ENCODE peak calls at places on chromosomes 6 and 20, in five cellular contexts. E is ovary, Q is AG09309, D is BJ, K is tibial nerve. M is an unnamed sample.

GRCh38 chr20:22491188-22491500 is 93.2 kb downstream of the FOXA2 start:
- DNase-seq in E (no peak), Q (no peak), D (no peak), K (no peak), M (no peak)

GRCh38 chr20:14337400-14338171 is at the start of gene FLRT3:
- DNase-seq in E (peak), Q (peak), D (peak), K (peak), M (peak)

GRCh38 chr6:2147737-2148448 is 97.5 kb downstream of the GMDS start:
- DNase-seq in E (no peak), Q (no peak), D (peak), K (no peak), M (no peak)

GRCh38 chr6:69279805-69280204 is 517.0 kb downstream of the LMBRD1 start:
- DNase-seq in E (no peak), Q (no peak), D (no peak), K (no peak), M (peak)

GRCh38 chr20:53642196-53643030 is 48.8 kb upstream of the ZNF217 start:
- DNase-seq in E (no peak), Q (no peak), D (peak), K (peak), M (no peak)

GRCh38 chr20:49890651-49891361 is 24.5 kb downstream of the SPATA2 start:
- DNase-seq in E (peak), Q (no peak), D (no peak), K (no peak), M (no peak)

GRCh38 chr6:63578757-63579156 is 6.5 kb downstream of the LOC128125822 start:
- DNase-seq in E (no peak), Q (no peak), D (no peak), K (no peak), M (no peak)

GRCh38 chr6:170405311-170405975 is 98.9 kb downstream of the FAM120B start:
- DNase-seq in E (no peak), Q (peak), D (peak), K (no peak), M (peak)

GRCh38 chr6:162344935-162345599 is 382.5 kb downstream of the PRKN start:
- DNase-seq in E (no peak), Q (no peak), D (no peak), K (no peak), M (no peak)

GRCh38 chr6:30889921-30890645 is 5.8 kb downstream of the DDR1 start:
- DNase-seq in E (no peak), Q (no peak), D (no peak), K (no peak), M (no peak)

GRCh38 chr6:45424628-45424955 is 46.9 kb upstream of the SUPT3H start:
- DNase-seq in E (no peak), Q (no peak), D (no peak), K (no peak), M (no peak)

GRCh38 chr6:127869772-127870404 is 31.0 kb downstream of the THEMIS start:
- DNase-seq in E (no peak), Q (no peak), D (no peak), K (no peak), M (no peak)
- H3K4me3 ChIP-seq in E (no peak), Q (no peak), D (no peak), K (no peak), M (no peak)

GRCh38 chr6:65259982-65260381 is 447.0 kb downstream of the EYS start:
- DNase-seq in E (no peak), Q (no peak), D (no peak), K (no peak), M (no peak)

GRCh38 chr6:65259080-65259479 is 447.9 kb downstream of the EYS start:
- DNase-seq in E (no peak), Q (no peak), D (no peak), K (no peak), M (peak)
- TF ChIP-seq CTCF in E (no peak), Q (no peak), D (no peak), K (no peak), M (peak)

DNA sequence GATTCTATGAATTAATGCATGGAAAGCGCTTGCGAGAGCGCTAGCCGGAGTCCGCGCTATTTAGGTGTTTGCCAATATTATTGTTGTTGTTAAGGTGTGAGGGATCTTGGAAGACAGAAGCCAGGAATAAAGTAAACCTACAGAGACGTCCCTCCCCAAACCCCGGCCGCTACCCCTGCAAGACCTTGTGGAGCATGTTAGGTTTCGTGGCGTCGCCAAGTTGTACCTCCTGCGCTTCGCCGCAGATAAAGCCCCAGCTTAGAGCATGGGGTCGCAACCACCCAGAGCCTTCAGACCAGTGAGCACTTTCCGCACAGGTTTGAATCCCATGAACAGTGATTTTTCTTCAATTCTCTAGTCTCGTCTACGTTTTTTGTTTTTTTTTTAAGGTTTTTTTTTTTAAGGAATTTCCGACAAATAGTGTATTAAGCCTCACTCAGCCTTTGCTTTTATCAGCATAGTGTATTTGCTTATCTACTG is 16.9 kb upstream of the ZSCAN9 start:
- DNase-seq in E (no peak), Q (no peak), D (no peak), K (no peak), M (no peak)
- H3K4me3 ChIP-seq in E (no peak), Q (peak), D (peak), K (peak), M (peak)

DNA sequence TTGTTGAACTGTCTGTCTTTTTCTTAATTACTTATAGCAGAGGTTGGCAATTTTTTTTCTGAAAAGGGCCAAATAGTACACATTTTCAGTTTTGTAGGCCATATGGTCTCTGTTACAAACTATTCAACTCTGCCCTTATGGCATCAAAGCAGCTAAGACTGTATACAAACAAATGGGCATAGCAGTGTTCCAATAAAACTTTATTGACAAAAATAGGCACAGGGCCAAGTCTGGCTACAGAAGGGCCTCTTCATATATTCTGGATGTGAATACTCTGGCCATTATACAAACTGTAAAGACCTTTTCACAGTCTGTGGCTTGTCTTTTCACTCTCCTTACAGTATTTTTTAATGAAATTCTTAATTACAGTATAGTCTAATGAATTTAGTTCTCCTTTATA is 132.1 kb downstream of the PREX1 start:
- DNase-seq in E (no peak), Q (no peak), D (no peak), K (no peak), M (no peak)
- TF ChIP-seq CTCF in E (no peak), Q (no peak), D (no peak), K (no peak), M (no peak)

M was measured in astrocyte of the cerebellum.